ENCODE peak calls at places on chromosomes 1 and 21, in four cellular contexts. One of them, this sample, is unnamed.
A peak's percentile ranks its signal among the peaks of the same experiment; 100 is the strongest.

GRCh38 chr21:26280715-26281310 is 110.2 kb upstream of the APP start:
- DNase-seq in hepatocyte: no peak
- DNase-seq in SK-N-SH: peak; percentile 77
- DNase-seq in RWPE1: no peak
- DNase-seq in this sample: peak; percentile 11

GRCh38 chr1:234853906-234854647 is 244.1 kb upstream of the IRF2BP2 start:
- DNase-seq in hepatocyte: no peak
- DNase-seq in SK-N-SH: no peak
- DNase-seq in RWPE1: no peak
- DNase-seq in this sample: no peak

GRCh38 chr1:51313961-51314777 is 16.2 kb downstream of the TTC39A start:
- DNase-seq in RWPE1: peak; percentile 78
- DNase-seq in hepatocyte: peak; percentile 67
- DNase-seq in SK-N-SH: no peak
- DNase-seq in this sample: peak; percentile 77

GRCh38 chr1:244735404-244735803 is 82.5 kb downstream of the DESI2 start:
- DNase-seq in RWPE1: no peak
- DNase-seq in hepatocyte: no peak
- DNase-seq in SK-N-SH: no peak
- DNase-seq in this sample: peak; percentile 66

GRCh38 chr1:184748767-184749166 is 5.9 kb downstream of the EDEM3 start:
- DNase-seq in SK-N-SH: no peak
- DNase-seq in hepatocyte: no peak
- DNase-seq in RWPE1: no peak
- DNase-seq in this sample: no peak

GRCh38 chr1:53702287-53702805 is 36.6 kb downstream of the GLIS1 start:
- DNase-seq in SK-N-SH: no peak
- DNase-seq in hepatocyte: no peak
- DNase-seq in RWPE1: no peak
- DNase-seq in this sample: no peak

GRCh38 chr1:232705815-232706575 is 76.1 kb upstream of the SIPA1L2 start:
- DNase-seq in RWPE1: no peak
- DNase-seq in hepatocyte: no peak
- DNase-seq in SK-N-SH: no peak
- DNase-seq in this sample: peak; percentile 90

GRCh38 chr1:30368841-30369240 is 354.5 kb downstream of the MATN1 start:
- DNase-seq in RWPE1: no peak
- DNase-seq in hepatocyte: no peak
- DNase-seq in SK-N-SH: no peak
- DNase-seq in this sample: no peak

GRCh38 chr1:228867093-228867950 is 132.0 kb downstream of the RHOU start:
- DNase-seq in RWPE1: no peak
- DNase-seq in hepatocyte: peak; percentile 63
- DNase-seq in SK-N-SH: peak; percentile 80
- DNase-seq in this sample: no peak

GRCh38 chr1:182829285-182829932 is 9.7 kb upstream of the DHX9 start:
- DNase-seq in RWPE1: no peak
- DNase-seq in SK-N-SH: no peak
- DNase-seq in hepatocyte: no peak
- DNase-seq in this sample: no peak

GRCh38 chr1:61524206-61524605 is 200.7 kb downstream of the TM2D1 start:
- DNase-seq in SK-N-SH: peak; percentile 26
- DNase-seq in hepatocyte: no peak
- DNase-seq in RWPE1: no peak
- DNase-seq in this sample: no peak

GRCh38 chr1:61491497-61491896 is 233.4 kb downstream of the TM2D1 start:
- DNase-seq in RWPE1: no peak
- DNase-seq in hepatocyte: no peak
- DNase-seq in SK-N-SH: no peak
- DNase-seq in this sample: no peak

GRCh38 chr1:89669445-89669844 is 36.5 kb downstream of the LRRC8C start:
- DNase-seq in RWPE1: no peak
- DNase-seq in SK-N-SH: no peak
- DNase-seq in hepatocyte: no peak
- DNase-seq in this sample: no peak

GRCh38 chr1:226939439-226940028 is 560 bp upstream of the COQ8A start:
- DNase-seq in SK-N-SH: peak; percentile 82
- DNase-seq in RWPE1: peak; percentile 57
- DNase-seq in hepatocyte: peak; percentile 71
- DNase-seq in this sample: no peak

GRCh38 chr21:14685568-14685967 is 139.5 kb upstream of the SAMSN1 start:
- DNase-seq in SK-N-SH: no peak
- DNase-seq in hepatocyte: no peak
- DNase-seq in RWPE1: no peak
- DNase-seq in this sample: no peak

GRCh38 chr1:203307690-203308126 is 2.4 kb downstream of the BTG2 start:
- DNase-seq in hepatocyte: no peak
- DNase-seq in SK-N-SH: no peak
- DNase-seq in RWPE1: no peak
- DNase-seq in this sample: no peak

GRCh38 chr1:39105061-39105840 is 79.1 kb downstream of the NDUFS5 start:
- DNase-seq in hepatocyte: peak; percentile 91
- DNase-seq in RWPE1: peak; percentile 62
- DNase-seq in SK-N-SH: peak; percentile 91
- DNase-seq in this sample: peak; percentile 74

GRCh38 chr1:180854456-180854855 is 58.2 kb upstream of the KIAA1614 start:
- DNase-seq in hepatocyte: no peak
- DNase-seq in RWPE1: no peak
- DNase-seq in SK-N-SH: no peak
- DNase-seq in this sample: no peak

GRCh38 chr1:151986501-151987190 is 7.0 kb downstream of the S100A10 start:
- DNase-seq in SK-N-SH: no peak
- DNase-seq in RWPE1: no peak
- DNase-seq in hepatocyte: no peak
- DNase-seq in this sample: no peak

GRCh38 chr1:67166196-67166595 is at the start of gene IL23R:
- DNase-seq in SK-N-SH: no peak
- DNase-seq in RWPE1: no peak
- DNase-seq in hepatocyte: no peak
- DNase-seq in this sample: no peak

GRCh38 chr1:41504126-41505035 is 19.9 kb upstream of the EDN2 start:
- DNase-seq in RWPE1: peak; percentile 55
- DNase-seq in hepatocyte: peak; percentile 63
- DNase-seq in SK-N-SH: no peak
- DNase-seq in this sample: peak; percentile 70

GRCh38 chr1:43936470-43937151 is 3.0 kb downstream of the ARTN start:
- DNase-seq in SK-N-SH: peak; percentile 87
- DNase-seq in hepatocyte: peak; percentile 72
- DNase-seq in RWPE1: no peak
- DNase-seq in this sample: no peak

GRCh38 chr1:14815175-14815882 is 216.8 kb downstream of the KAZN start:
- DNase-seq in RWPE1: no peak
- DNase-seq in hepatocyte: no peak
- DNase-seq in SK-N-SH: no peak
- DNase-seq in this sample: no peak

GRCh38 chr1:210750468-210750867 is 383.5 kb downstream of the KCNH1 start:
- DNase-seq in RWPE1: no peak
- DNase-seq in SK-N-SH: no peak
- DNase-seq in hepatocyte: no peak
- DNase-seq in this sample: no peak

GRCh38 chr1:43367904-43368645 is at the start of gene ELOVL1:
- DNase-seq in RWPE1: peak; percentile 86
- DNase-seq in SK-N-SH: peak; percentile 99
- DNase-seq in hepatocyte: peak; percentile 96
- DNase-seq in this sample: peak; percentile 85

GRCh38 chr1:20185834-20186782 is at the start of the genes PLA2G2C and UBXN10:
- DNase-seq in RWPE1: no peak
- DNase-seq in hepatocyte: peak; percentile 65
- DNase-seq in SK-N-SH: peak; percentile 61
- DNase-seq in this sample: no peak

GRCh38 chr1:83741348-83741747 is 257.6 kb downstream of the TTLL7 start:
- DNase-seq in RWPE1: no peak
- DNase-seq in hepatocyte: no peak
- DNase-seq in SK-N-SH: no peak
- DNase-seq in this sample: no peak

GRCh38 chr1:7223334-7224080 is 438.3 kb downstream of the CAMTA1 start:
- DNase-seq in hepatocyte: no peak
- DNase-seq in SK-N-SH: no peak
- DNase-seq in RWPE1: peak; percentile 77
- DNase-seq in this sample: peak; percentile 61

GRCh38 chr1:207886227-207886626 is 24.7 kb downstream of the CD34 start:
- DNase-seq in hepatocyte: no peak
- DNase-seq in RWPE1: no peak
- DNase-seq in SK-N-SH: no peak
- DNase-seq in this sample: no peak

GRCh38 chr1:240608707-240609106 is 3.2 kb downstream of the GREM2 start:
- DNase-seq in SK-N-SH: peak; percentile 35
- DNase-seq in RWPE1: no peak
- DNase-seq in hepatocyte: peak; percentile 18
- DNase-seq in this sample: peak; percentile 67

GRCh38 chr1:10152709-10153284 is 57.6 kb upstream of the KIF1B start:
- DNase-seq in hepatocyte: peak; percentile 37
- DNase-seq in RWPE1: peak; percentile 15
- DNase-seq in SK-N-SH: peak; percentile 63
- DNase-seq in this sample: peak; percentile 61

GRCh38 chr21:38798481-38798882 is 7.2 kb upstream of the ETS2 start:
- DNase-seq in hepatocyte: peak; percentile 88
- DNase-seq in SK-N-SH: peak; percentile 40
- DNase-seq in RWPE1: peak; percentile 90
- DNase-seq in this sample: peak; percentile 93

GRCh38 chr1:151342021-151342420 is 5.0 kb downstream of the RFX5 start:
- DNase-seq in SK-N-SH: no peak
- DNase-seq in hepatocyte: no peak
- DNase-seq in RWPE1: no peak
- DNase-seq in this sample: no peak

GRCh38 chr1:53739109-53739681 is at the start of gene GLIS1:
- DNase-seq in hepatocyte: peak; percentile 91
- DNase-seq in RWPE1: peak; percentile 97
- DNase-seq in SK-N-SH: peak; percentile 100
- DNase-seq in this sample: peak; percentile 86

GRCh38 chr1:27635410-27636142 is 591 bp upstream of the FGR start:
- DNase-seq in SK-N-SH: no peak
- DNase-seq in RWPE1: no peak
- DNase-seq in hepatocyte: no peak
- DNase-seq in this sample: no peak

GRCh38 chr1:78101514-78101913 is 55.7 kb downstream of the GIPC2 start:
- DNase-seq in RWPE1: peak; percentile 82
- DNase-seq in SK-N-SH: no peak
- DNase-seq in hepatocyte: peak; percentile 43
- DNase-seq in this sample: peak; percentile 45

GRCh38 chr1:229537894-229538293 is 20.6 kb downstream of the ABCB10 start:
- DNase-seq in SK-N-SH: no peak
- DNase-seq in RWPE1: no peak
- DNase-seq in hepatocyte: no peak
- DNase-seq in this sample: no peak

GRCh38 chr1:232179896-232180760 is 449.8 kb downstream of the SIPA1L2 start:
- DNase-seq in hepatocyte: no peak
- DNase-seq in SK-N-SH: no peak
- DNase-seq in RWPE1: no peak
- DNase-seq in this sample: no peak

GRCh38 chr1:247287460-247287859 is 31.6 kb downstream of the VN1R5 start:
- DNase-seq in RWPE1: no peak
- DNase-seq in SK-N-SH: no peak
- DNase-seq in hepatocyte: no peak
- DNase-seq in this sample: no peak

GRCh38 chr1:171139890-171140289 is 45.2 kb upstream of the FMO2 start:
- DNase-seq in hepatocyte: no peak
- DNase-seq in RWPE1: no peak
- DNase-seq in SK-N-SH: no peak
- DNase-seq in this sample: peak; percentile 23

GRCh38 chr1:171142081-171142450 is 43.0 kb upstream of the FMO2 start:
- DNase-seq in hepatocyte: no peak
- DNase-seq in RWPE1: no peak
- DNase-seq in SK-N-SH: no peak
- DNase-seq in this sample: peak; percentile 61

GRCh38 chr1:171140466-171140865 is 44.6 kb upstream of the FMO2 start:
- DNase-seq in SK-N-SH: no peak
- DNase-seq in RWPE1: no peak
- DNase-seq in hepatocyte: no peak
- DNase-seq in this sample: peak; percentile 31

GRCh38 chr1:171141336-171142051 is 43.6 kb upstream of the FMO2 start:
- DNase-seq in RWPE1: no peak
- DNase-seq in hepatocyte: peak; percentile 46
- DNase-seq in SK-N-SH: no peak
- DNase-seq in this sample: peak; percentile 74

GRCh38 chr1:171142451-171143121 is 42.5 kb upstream of the FMO2 start:
- DNase-seq in RWPE1: no peak
- DNase-seq in SK-N-SH: no peak
- DNase-seq in hepatocyte: peak; percentile 37
- DNase-seq in this sample: peak; percentile 72
- TF ChIP-seq CTCF in RWPE1: no peak
- TF ChIP-seq CTCF in SK-N-SH: no peak
- TF ChIP-seq CTCF in hepatocyte: no peak
- TF ChIP-seq CTCF in this sample: no peak

DNA sequence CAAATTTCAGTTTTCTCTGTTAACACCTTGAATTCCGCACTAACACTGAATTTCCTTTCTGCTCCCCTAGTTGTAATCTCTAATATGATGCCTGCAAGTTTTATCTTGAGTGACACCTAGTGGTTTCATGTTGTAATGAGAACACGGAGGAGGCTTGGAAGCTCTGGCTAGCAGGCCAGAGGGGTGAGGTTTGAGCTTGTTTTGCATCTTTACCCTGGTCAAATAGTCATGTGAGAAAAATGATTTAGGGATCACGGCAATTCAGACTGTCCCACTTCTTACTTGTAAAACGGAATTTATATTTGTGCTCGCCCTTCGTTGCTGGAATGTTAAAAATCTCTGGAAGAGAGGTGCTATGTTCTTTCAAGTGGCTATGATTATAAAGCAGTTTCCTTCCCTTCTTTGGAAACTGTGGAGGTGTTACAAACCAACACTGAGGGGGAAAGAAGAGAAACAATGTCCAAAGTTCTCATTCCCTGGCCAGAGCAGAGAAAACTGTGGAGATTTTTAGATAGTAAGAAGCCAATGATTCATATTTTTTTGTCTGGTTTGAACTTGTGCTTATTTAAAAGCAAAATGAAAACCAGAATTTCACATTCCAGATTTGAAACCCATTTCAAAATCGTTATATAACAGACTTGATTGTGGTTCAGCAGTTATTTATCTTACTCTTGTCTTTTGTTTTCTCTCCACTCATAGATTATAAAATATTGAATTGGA is 5.3 kb upstream of the MROH9 start:
- DNase-seq in hepatocyte: peak; percentile 63
- DNase-seq in RWPE1: peak; percentile 60
- DNase-seq in SK-N-SH: peak; percentile 49
- DNase-seq in this sample: peak; percentile 83
- TF ChIP-seq CTCF in hepatocyte: peak; percentile 82
- TF ChIP-seq CTCF in RWPE1: peak; percentile 74
- TF ChIP-seq CTCF in SK-N-SH: peak; percentile 87
- TF ChIP-seq CTCF in this sample: peak; percentile 78

GRCh38 chr1:35598895-35599294 is 25.8 kb downstream of the TFAP2E start:
- DNase-seq in hepatocyte: no peak
- DNase-seq in RWPE1: no peak
- DNase-seq in SK-N-SH: no peak
- DNase-seq in this sample: no peak
- TF ChIP-seq CTCF in hepatocyte: no peak
- TF ChIP-seq CTCF in RWPE1: no peak
- TF ChIP-seq CTCF in SK-N-SH: no peak
- TF ChIP-seq CTCF in this sample: no peak

GRCh38 chr1:3856923-3857790 is at the start of the genes CEP104 and DFFB:
- DNase-seq in SK-N-SH: peak; percentile 100
- DNase-seq in RWPE1: peak; percentile 99
- DNase-seq in hepatocyte: peak; percentile 97
- DNase-seq in this sample: peak; percentile 98
- TF ChIP-seq CTCF in SK-N-SH: no peak
- TF ChIP-seq CTCF in RWPE1: peak; percentile 54
- TF ChIP-seq CTCF in hepatocyte: peak; percentile 35
- TF ChIP-seq CTCF in this sample: no peak

This sample was measured in MCF 10A.